ENCODE peak calls at places on chromosomes 13 and 19, in seven cellular contexts. Q is right lobe of liver, B is HAP-1, J is psoas muscle, G is GM06990, C is H1, L is GM23248. U is an unnamed sample.

GRCh38 chr13:33205804-33206221 is 79.7 kb downstream of the STARD13 start:
- DNase-seq in L (no peak), Q (no peak), J (no peak), B (no peak), C (no peak), G (no peak), U (no peak)

GRCh38 chr19:16131648-16132047 is 11.8 kb upstream of the HSH2D start:
- DNase-seq in J (no peak), C (no peak), B (no peak), G (no peak), L (no peak), Q (no peak), U (no peak)

GRCh38 chr13:30866692-30867669 is 39.1 kb upstream of the MEDAG start:
- DNase-seq in Q (no peak), J (no peak), L (no peak), B (no peak), C (no peak), G (no peak), U (no peak)

GRCh38 chr19:4102339-4103072 is 21.4 kb downstream of the MAP2K2 start:
- DNase-seq in J (no peak), C (no peak), G (no peak), B (no peak), L (no peak), Q (no peak), U (no peak)

GRCh38 chr13:27194895-27195764 is 23.5 kb upstream of the USP12 start:
- DNase-seq in Q (no peak), J (no peak), L (peak; percentile 96), G (no peak), C (no peak), B (peak; percentile 63), U (peak; percentile 50)

GRCh38 chr19:15318241-15318691 is 14.1 kb downstream of the BRD4 start:
- DNase-seq in J (no peak), B (no peak), G (no peak), Q (no peak), C (no peak), L (peak; percentile 53), U (no peak)

GRCh38 chr19:4738734-4739133 is 15.1 kb upstream of the DPP9 start:
- DNase-seq in J (no peak), L (peak; percentile 38), G (no peak), B (no peak), C (no peak), Q (no peak), U (no peak)

GRCh38 chr19:12628040-12629022 is 17.6 kb downstream of the ZNF791 start:
- DNase-seq in C (no peak), Q (no peak), G (no peak), L (no peak), B (no peak), J (no peak), U (no peak)

GRCh38 chr13:38002596-38002995 is 133.0 kb upstream of the TRPC4 start:
- DNase-seq in J (no peak), B (peak; percentile 39), Q (no peak), L (no peak), C (no peak), G (no peak), U (no peak)

GRCh38 chr19:7355151-7355845 is 6.6 kb downstream of the ARHGEF18 start:
- DNase-seq in L (peak; percentile 85), G (no peak), Q (no peak), B (no peak), C (no peak), J (no peak), U (peak; percentile 48)

GRCh38 chr13:79654520-79654919 is 173.6 kb downstream of the NDFIP2 start:
- DNase-seq in Q (no peak), L (no peak), G (no peak), J (no peak), C (no peak), B (no peak), U (no peak)

GRCh38 chr19:8158411-8159074 is 9.2 kb upstream of the FBN3 start:
- DNase-seq in B (peak; percentile 65), C (no peak), Q (peak; percentile 64), L (peak; percentile 76), J (no peak), G (peak; percentile 61), U (peak; percentile 91)

GRCh38 chr13:95724252-95724651 is 47.3 kb downstream of the DNAJC3 start:
- DNase-seq in L (no peak), G (no peak), C (no peak), Q (no peak), B (no peak), J (no peak), U (no peak)

GRCh38 chr13:41311607-41312500 is 787 bp downstream of the NAA16 start:
- DNase-seq in B (peak; percentile 43), L (peak; percentile 78), C (no peak), J (peak; percentile 64), G (peak; percentile 72), Q (peak; percentile 66), U (peak; percentile 64)

GRCh38 chr13:24232037-24232436 is 71.5 kb downstream of the SPATA13 start:
- DNase-seq in B (no peak), G (no peak), Q (no peak), J (no peak), L (no peak), C (no peak), U (no peak)

GRCh38 chr13:108322206-108322824 is 52.8 kb downstream of the TNFSF13B start:
- DNase-seq in B (peak; percentile 43), J (no peak), C (no peak), Q (no peak), G (no peak), L (peak; percentile 70), U (peak; percentile 69)

GRCh38 chr19:42023943-42024260 is 29.9 kb upstream of the ATP1A3 start:
- DNase-seq in L (no peak), C (no peak), J (no peak), B (no peak), Q (no peak), G (no peak), U (no peak)

GRCh38 chr19:42021185-42021584 is 27.2 kb upstream of the ATP1A3 start:
- DNase-seq in G (no peak), L (no peak), J (no peak), Q (no peak), C (no peak), B (no peak), U (no peak)

GRCh38 chr19:42022616-42023015 is 28.6 kb upstream of the ATP1A3 start:
- DNase-seq in J (peak; percentile 34), B (no peak), Q (no peak), L (no peak), G (no peak), C (no peak), U (no peak)

GRCh38 chr19:42023121-42023942 is 29.3 kb upstream of the ATP1A3 start:
- DNase-seq in J (peak; percentile 34), B (peak; percentile 24), Q (no peak), L (peak; percentile 70), G (peak; percentile 30), C (peak; percentile 84), U (no peak)

DNA sequence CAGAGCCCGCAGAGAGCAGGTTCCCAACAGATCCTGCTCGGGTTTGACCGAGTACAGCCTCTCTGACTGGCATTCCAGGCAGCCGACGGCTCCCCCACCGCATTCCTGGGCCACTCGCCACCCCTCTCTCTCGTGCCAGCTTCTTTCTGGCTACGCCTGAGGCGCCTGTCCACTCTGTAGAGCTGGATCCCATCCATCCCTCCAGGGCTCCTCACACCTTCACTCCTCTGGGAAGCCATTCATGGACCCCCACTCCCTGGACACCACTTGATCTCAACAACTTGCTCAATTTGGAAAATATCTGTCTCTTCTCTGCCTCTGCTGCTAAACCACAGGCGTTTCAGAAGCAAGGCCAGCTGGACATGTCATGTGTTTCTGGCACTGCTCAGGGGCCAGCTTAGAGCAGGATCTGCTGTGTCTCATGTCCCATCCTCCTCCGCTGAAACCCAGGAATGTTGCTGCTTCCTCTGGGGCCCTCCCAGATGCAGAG is 30.6 kb upstream of the ATP1A3 start:
- DNase-seq in Q (no peak), L (peak; percentile 89), B (no peak), J (peak; percentile 30), C (no peak), G (no peak), U (peak; percentile 54)
- H3K27me3 ChIP-seq in Q (no peaks in the 10 kb centered on the region), L (no peaks in the 10 kb centered on the region), B (no peaks in the 10 kb centered on the region), J (no peaks in the 10 kb centered on the region), C (no peaks in the 10 kb centered on the region), G (no peaks in the 10 kb centered on the region), U (no peaks in the 10 kb centered on the region)

DNA sequence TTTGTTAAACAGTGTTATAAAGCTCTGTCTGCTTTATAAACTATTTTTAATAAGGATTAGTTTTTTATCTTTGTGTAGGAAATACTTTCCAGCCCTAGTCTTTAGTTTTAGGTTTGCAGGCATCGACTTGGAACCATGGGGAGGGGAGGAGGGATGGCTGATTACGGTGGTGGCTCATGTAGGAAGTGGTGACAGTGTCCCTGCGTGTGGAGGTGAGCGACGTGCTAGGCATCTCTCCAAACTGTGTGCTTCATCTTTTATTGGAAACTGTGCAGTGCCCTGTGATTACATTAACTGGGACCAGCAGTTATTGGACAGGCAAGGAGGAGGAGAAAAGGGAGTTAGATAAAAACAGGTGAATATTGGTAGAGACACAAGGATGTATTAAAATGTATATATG is 203.8 kb downstream of the ATP8A2 start:
- DNase-seq in Q (no peak), G (no peak), J (no peak), C (no peak), B (no peak), L (no peak), U (no peak)
- H3K27me3 ChIP-seq in Q (no peaks in the 10 kb centered on the region), G (no peaks in the 10 kb centered on the region), J (no peaks in the 10 kb centered on the region), C (no peaks in the 10 kb centered on the region), B (no peaks in the 10 kb centered on the region), L (no peaks in the 10 kb centered on the region), U (peaks cover 18% of the 10 kb centered on the region)

GRCh38 chr19:42424345-42424707 is 2.9 kb downstream of the LIPE start:
- DNase-seq in G (no peak), L (no peak), J (no peak), C (no peak), Q (no peak), B (no peak), U (no peak)
- H3K27me3 ChIP-seq in G (no peaks in the 10 kb centered on the region), L (no peaks in the 10 kb centered on the region), J (peaks cover 8% of the 10 kb centered on the region), C (peaks cover 13% of the 10 kb centered on the region), Q (no peaks in the 10 kb centered on the region), B (no peaks in the 10 kb centered on the region), U (no peaks in the 10 kb centered on the region)

GRCh38 chr19:39696418-39696817 is 7.9 kb upstream of the LGALS14 start:
- DNase-seq in C (no peak), Q (no peak), J (no peak), L (no peak), B (no peak), G (no peak), U (no peak)

GRCh38 chr19:39698535-39698934 is 5.7 kb upstream of the LGALS14 start:
- DNase-seq in G (no peak), J (no peak), Q (no peak), C (no peak), L (no peak), B (no peak), U (no peak)

GRCh38 chr19:39695759-39696158 is 8.5 kb upstream of the LGALS14 start:
- DNase-seq in Q (no peak), G (no peak), J (no peak), L (no peak), B (no peak), C (no peak), U (no peak)

GRCh38 chr19:39692166-39692565 is 12.1 kb upstream of the LGALS14 start:
- DNase-seq in B (no peak), J (no peak), C (no peak), Q (no peak), G (no peak), L (no peak), U (no peak)

DNA sequence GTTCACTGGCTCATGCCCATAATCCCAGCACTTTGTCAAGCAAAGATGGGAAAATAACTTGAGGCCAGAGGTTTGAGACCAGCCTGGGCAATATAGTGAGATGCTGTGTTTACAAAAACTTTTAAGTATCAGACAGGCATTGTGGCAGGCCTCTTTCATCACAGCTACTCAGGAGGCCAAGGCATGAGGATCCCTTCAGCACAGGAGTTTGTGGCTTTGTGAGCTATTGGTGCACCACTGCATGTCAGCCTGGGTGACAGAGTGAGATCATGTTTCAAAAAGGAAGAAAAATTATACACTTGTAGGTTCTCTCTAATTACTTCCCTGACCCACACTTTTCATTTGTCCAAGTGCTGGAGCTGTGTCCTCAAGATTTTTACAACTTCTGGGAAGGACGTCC is 11.5 kb upstream of the LGALS14 start:
- DNase-seq in B (no peak), C (no peak), Q (no peak), G (no peak), L (no peak), J (no peak), U (no peak)
- H3K27me3 ChIP-seq in B (peaks cover 5% of the 10 kb centered on the region), C (no peaks in the 10 kb centered on the region), Q (no peaks in the 10 kb centered on the region), G (no peaks in the 10 kb centered on the region), L (peaks cover under 1% of the 10 kb centered on the region), J (no peaks in the 10 kb centered on the region), U (peaks cover 8% of the 10 kb centered on the region)